ENCODE peak calls at places on chromosomes 11 and 22, in ten cellular contexts. T is SK-N-SH, A is PC-3, F is uterus, J is K562, R is body of pancreas, E is mucosa of descending colon, C is heart right ventricle, H is colonic mucosa, V is heart left ventricle. N is an unnamed sample.

GRCh38 chr11:108654994-108655631 is 9.8 kb upstream of the DDX10 start:
- DNase-seq in T (peak), J (peak), H (peak), R (peak), A (peak), E (peak), V (no peak), C (no peak), F (peak), N (no peak)

GRCh38 chr11:14546672-14547071 is 26.5 kb upstream of the PSMA1 start:
- DNase-seq in R (no peak), V (no peak), J (no peak), H (no peak), A (no peak), F (no peak), C (no peak), T (no peak), E (no peak), N (no peak)

GRCh38 chr11:84316866-84317560 is 1030.8 kb upstream of the CCDC90B start:
- DNase-seq in T (no peak), H (no peak), V (no peak), J (no peak), R (peak), F (no peak), A (peak), E (no peak), C (no peak), N (no peak)

GRCh38 chr22:33803371-33803770 is 116.9 kb downstream of the LARGE1 start:
- DNase-seq in F (peak), C (no peak), V (no peak), A (peak), J (no peak), R (no peak), H (no peak), T (no peak), E (no peak), N (peak)

GRCh38 chr22:27637604-27638003 is 164.0 kb downstream of the MN1 start:
- DNase-seq in T (no peak), H (no peak), R (no peak), A (peak), F (no peak), J (no peak), V (no peak), E (no peak), C (no peak), N (no peak)

GRCh38 chr11:30257058-30257457 is 26.2 kb downstream of the FSHB start:
- DNase-seq in R (no peak), V (no peak), T (no peak), A (no peak), C (no peak), J (no peak), E (no peak), H (no peak), F (no peak), N (no peak)

GRCh38 chr11:130728185-130729160 is 187.8 kb downstream of the SNX19 start:
- DNase-seq in V (no peak), C (no peak), R (no peak), H (no peak), J (no peak), T (no peak), A (no peak), F (no peak), E (no peak), N (no peak)

GRCh38 chr11:69161117-69161407 is 5.3 kb downstream of the SMIM38 start:
- DNase-seq in H (no peak), V (no peak), J (no peak), T (no peak), E (no peak), A (no peak), F (no peak), C (no peak), R (no peak), N (no peak)

GRCh38 chr11:82899191-82899820 is 924 bp downstream of the PRCP start:
- DNase-seq in A (no peak), J (peak), E (no peak), F (no peak), R (no peak), C (no peak), H (no peak), T (no peak), V (no peak), N (no peak)

GRCh38 chr11:30908857-30909256 is 322.7 kb upstream of the MPPED2 start:
- DNase-seq in V (no peak), T (no peak), J (no peak), A (no peak), C (no peak), E (no peak), R (no peak), H (no peak), F (no peak), N (no peak)

GRCh38 chr11:2582958-2583604 is 116.7 kb downstream of the KCNQ1OT1 start:
- DNase-seq in J (no peak), C (peak), H (no peak), R (peak), V (peak), E (peak), T (no peak), F (no peak), A (no peak), N (no peak)

GRCh38 chr22:19757985-19758895 is 2.3 kb upstream of the TBX1 start:
- DNase-seq in H (no peak), A (no peak), C (no peak), J (no peak), R (no peak), E (no peak), F (no peak), V (no peak), T (peak), N (no peak)

GRCh38 chr22:19755722-19756287 is 4.8 kb upstream of the TBX1 start:
- DNase-seq in R (no peak), J (peak), E (no peak), C (no peak), H (no peak), V (no peak), T (peak), F (no peak), A (no peak), N (no peak)

GRCh38 chr22:19757140-19757984 is 3.2 kb upstream of the TBX1 start:
- DNase-seq in F (no peak), J (peak), V (no peak), A (no peak), E (no peak), C (no peak), R (no peak), H (no peak), T (no peak), N (no peak)

GRCh38 chr22:19755145-19755710 is 5.3 kb upstream of the TBX1 start:
- DNase-seq in R (no peak), V (no peak), H (no peak), A (no peak), C (no peak), E (no peak), J (no peak), F (no peak), T (no peak), N (no peak)

GRCh38 chr22:19756288-19757128 is 4.1 kb upstream of the TBX1 start:
- DNase-seq in R (peak), A (peak), V (peak), J (peak), H (peak), F (no peak), E (peak), C (peak), T (peak), N (no peak)
- TF ChIP-seq CTCF in R (peak), A (peak), V (peak), J (peak), H (peak), F (peak), E (peak), C (peak), T (peak), N (peak)

GRCh38 chr11:117096140-117096972 is 1.9 kb downstream of the SIK3 start:
- DNase-seq in V (no peak), A (no peak), T (peak), E (no peak), C (no peak), F (no peak), R (no peak), J (peak), H (peak), N (no peak)

GRCh38 chr11:117096973-117097566 is 1.2 kb downstream of the SIK3 start:
- DNase-seq in R (no peak), E (no peak), C (no peak), J (no peak), H (no peak), T (no peak), A (no peak), F (no peak), V (no peak), N (no peak)

GRCh38 chr11:117097567-117098268 is 510 bp downstream of the SIK3 start:
- DNase-seq in T (peak), V (peak), H (peak), A (peak), E (peak), J (peak), F (no peak), C (peak), R (peak), N (no peak)

GRCh38 chr11:117094776-117095175 is 3.5 kb downstream of the SIK3 start:
- DNase-seq in C (no peak), J (no peak), H (no peak), E (no peak), T (no peak), V (no peak), F (no peak), R (peak), A (peak), N (no peak)

GRCh38 chr11:117095301-117096139 is 2.7 kb downstream of the SIK3 start:
- DNase-seq in C (no peak), H (no peak), V (no peak), F (no peak), J (peak), R (no peak), T (no peak), E (no peak), A (peak), N (peak)
- H3K4me3 ChIP-seq in C (no peak), H (no peak), V (peak), F (no peak), J (no peak), R (no peak), T (no peak), E (no peak), A (peak), N (peak)

GRCh38 chr11:76248210-76248609 is 41.9 kb upstream of the WNT11 start:
- DNase-seq in V (no peak), T (no peak), H (peak), R (peak), A (peak), E (no peak), J (peak), F (no peak), C (no peak), N (no peak)
- TF ChIP-seq CTCF in V (no peak), T (peak), H (no peak), R (no peak), A (peak), E (no peak), J (peak), F (no peak), C (no peak), N (peak)

GRCh38 chr11:134416726-134417125 is 4.7 kb upstream of the B3GAT1 start:
- DNase-seq in E (no peak), H (no peak), R (no peak), V (no peak), A (no peak), C (no peak), T (no peak), F (no peak), J (no peak), N (no peak)

GRCh38 chr11:134413334-134414035 is 1.4 kb upstream of the B3GAT1 start:
- DNase-seq in A (no peak), F (no peak), T (no peak), E (no peak), R (no peak), V (no peak), C (no peak), H (no peak), J (no peak), N (no peak)

GRCh38 chr11:134412508-134413333 is 679 bp upstream of the B3GAT1 start:
- DNase-seq in C (no peak), A (no peak), F (no peak), E (no peak), H (no peak), V (no peak), T (peak), R (peak), J (no peak), N (no peak)

GRCh38 chr11:134414036-134414731 is 2.1 kb upstream of the B3GAT1 start:
- DNase-seq in A (no peak), J (no peak), T (peak), H (no peak), R (no peak), F (no peak), C (no peak), E (no peak), V (no peak), N (no peak)

GRCh38 chr11:134414772-134415765 is 3.0 kb upstream of the B3GAT1 start:
- DNase-seq in J (no peak), C (no peak), A (no peak), T (peak), E (no peak), R (no peak), F (no peak), H (no peak), V (no peak), N (no peak)
- H3K4me3 ChIP-seq in J (no peak), C (no peak), A (no peak), T (no peak), E (no peak), R (no peak), F (no peak), H (no peak), V (no peak), N (no peak)

GRCh38 chr11:106446961-106447360 is 369.5 kb downstream of the AASDHPPT start:
- DNase-seq in E (no peak), A (peak), J (no peak), C (no peak), H (no peak), R (no peak), T (no peak), V (no peak), F (no peak), N (no peak)
- TF ChIP-seq CTCF in E (no peak), A (no peak), J (no peak), C (no peak), H (no peak), R (no peak), T (no peak), V (no peak), F (no peak), N (no peak)

DNA sequence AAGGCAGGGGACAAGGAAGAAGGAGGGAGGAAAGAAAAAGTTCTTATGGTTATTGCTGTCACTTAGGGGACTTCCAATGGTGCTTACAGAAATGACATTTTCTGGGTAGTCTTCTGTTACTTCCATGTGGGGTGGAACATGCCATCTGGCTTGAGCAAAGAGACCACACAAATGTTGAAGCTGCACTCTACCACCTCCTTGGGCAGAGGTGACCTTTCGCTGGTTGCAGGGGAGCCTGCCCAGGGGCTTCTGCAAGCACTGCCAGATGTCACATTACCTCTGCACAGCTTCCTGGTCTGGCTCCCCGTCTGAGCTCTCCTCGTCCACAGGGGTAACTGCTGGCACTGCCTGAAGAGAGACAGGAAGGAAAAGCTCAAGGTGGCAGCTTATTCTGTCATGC is 32.6 kb upstream of the APOA1 start:
- DNase-seq in E (no peak), T (no peak), C (no peak), V (no peak), J (no peak), H (no peak), A (no peak), F (no peak), R (no peak), N (no peak)
- H3K4me3 ChIP-seq in E (no peak), T (no peak), C (no peak), V (no peak), J (no peak), H (no peak), A (no peak), F (no peak), R (no peak), N (no peak)

GRCh38 chr22:30196867-30197336 is 49.7 kb downstream of the LIF start:
- DNase-seq in T (no peak), H (no peak), V (no peak), R (no peak), F (no peak), E (no peak), A (no peak), J (no peak), C (no peak), N (no peak)
- TF ChIP-seq CTCF in T (no peak), H (no peak), V (no peak), R (no peak), F (no peak), E (no peak), A (no peak), J (no peak), C (no peak), N (no peak)

GRCh38 chr11:120390585-120390922 is 54.3 kb downstream of the ARHGEF12 start:
- DNase-seq in V (no peak), R (no peak), C (no peak), T (no peak), F (no peak), A (no peak), E (no peak), H (no peak), J (no peak), N (no peak)
- H3K4me3 ChIP-seq in V (no peak), R (no peak), C (no peak), T (no peak), F (no peak), A (no peak), E (no peak), H (no peak), J (no peak), N (no peak)